ENCODE peak calls at places on chromosomes 4 and X, in nine cellular contexts. One of them, this sample, is unnamed.

GRCh38 chr4:143531773-143532491 is 18.4 kb downstream of the SMARCA5 start:
- DNase-seq in HCT116: no peak
- DNase-seq in PC-3: peak; percentile 50
- DNase-seq in GM23338: no peak
- DNase-seq in SK-N-SH: no peak
- DNase-seq in MM.1S: no peak
- DNase-seq in PC-9: no peak
- DNase-seq in Karpas-422: no peak
- DNase-seq in GM23248: no peak
- DNase-seq in this sample: no peak

GRCh38 chr4:8719421-8719820 is 126.9 kb downstream of the CPZ start:
- DNase-seq in HCT116: no peak
- DNase-seq in PC-3: no peak
- DNase-seq in GM23338: no peak
- DNase-seq in SK-N-SH: no peak
- DNase-seq in MM.1S: no peak
- DNase-seq in PC-9: no peak
- DNase-seq in Karpas-422: no peak
- DNase-seq in GM23248: no peak
- DNase-seq in this sample: no peak

GRCh38 chr4:121140712-121141111 is 23.4 kb downstream of the TNIP3 start:
- DNase-seq in HCT116: no peak
- DNase-seq in PC-3: no peak
- DNase-seq in GM23338: no peak
- DNase-seq in SK-N-SH: no peak
- DNase-seq in MM.1S: no peak
- DNase-seq in PC-9: no peak
- DNase-seq in Karpas-422: no peak
- DNase-seq in GM23248: peak; percentile 94
- DNase-seq in this sample: no peak

GRCh38 chrX:24498181-24498580 is 33.1 kb downstream of the PDK3 start:
- DNase-seq in HCT116: no peak
- DNase-seq in PC-3: no peak
- DNase-seq in GM23338: peak; percentile 10
- DNase-seq in SK-N-SH: no peak
- DNase-seq in MM.1S: peak; percentile 57
- DNase-seq in PC-9: no peak
- DNase-seq in Karpas-422: peak; percentile 45
- DNase-seq in GM23248: peak; percentile 2
- DNase-seq in this sample: peak; percentile 26

GRCh38 chrX:151488677-151489076 is 74.8 kb upstream of the PASD1 start:
- DNase-seq in HCT116: peak; percentile 4
- DNase-seq in PC-3: no peak
- DNase-seq in GM23338: peak; percentile 43
- DNase-seq in SK-N-SH: peak; percentile 5
- DNase-seq in MM.1S: no peak
- DNase-seq in PC-9: no peak
- DNase-seq in Karpas-422: peak; percentile 72
- DNase-seq in GM23248: peak; percentile 13
- DNase-seq in this sample: no peak

GRCh38 chr4:184287697-184288255 is 70.1 kb upstream of the ENPP6 start:
- DNase-seq in HCT116: no peak
- DNase-seq in PC-3: peak; percentile 73
- DNase-seq in GM23338: peak; percentile 29
- DNase-seq in SK-N-SH: no peak
- DNase-seq in MM.1S: peak; percentile 75
- DNase-seq in PC-9: peak; percentile 93
- DNase-seq in Karpas-422: peak; percentile 51
- DNase-seq in GM23248: peak; percentile 60
- DNase-seq in this sample: peak; percentile 72

GRCh38 chrX:131783555-131784338 is 239.4 kb upstream of the STK26 start:
- DNase-seq in HCT116: no peak
- DNase-seq in PC-3: peak; percentile 73
- DNase-seq in GM23338: no peak
- DNase-seq in SK-N-SH: no peak
- DNase-seq in MM.1S: peak; percentile 98
- DNase-seq in PC-9: no peak
- DNase-seq in Karpas-422: peak; percentile 95
- DNase-seq in GM23248: no peak
- DNase-seq in this sample: no peak

GRCh38 chr4:70269674-70270073 is 27.3 kb downstream of the CSN3 start:
- DNase-seq in HCT116: peak; percentile 23
- DNase-seq in PC-3: peak; percentile 50
- DNase-seq in GM23338: peak; percentile 57
- DNase-seq in SK-N-SH: peak; percentile 2
- DNase-seq in MM.1S: peak; percentile 37
- DNase-seq in PC-9: no peak
- DNase-seq in Karpas-422: peak; percentile 50
- DNase-seq in GM23248: peak; percentile 4
- DNase-seq in this sample: peak; percentile 9

GRCh38 chrX:85922821-85923220 is 124.5 kb downstream of the CHM start:
- DNase-seq in HCT116: no peak
- DNase-seq in PC-3: peak; percentile 69
- DNase-seq in GM23338: no peak
- DNase-seq in SK-N-SH: no peak
- DNase-seq in MM.1S: no peak
- DNase-seq in PC-9: no peak
- DNase-seq in Karpas-422: no peak
- DNase-seq in GM23248: peak; percentile 76
- DNase-seq in this sample: no peak
- H3K9me2 ChIP-seq in HCT116: no peaks in the 10 kb centered on the region
- H3K9me2 ChIP-seq in PC-3: no peaks in the 10 kb centered on the region
- H3K9me2 ChIP-seq in GM23338: no peaks in the 10 kb centered on the region
- H3K9me2 ChIP-seq in SK-N-SH: no peaks in the 10 kb centered on the region
- H3K9me2 ChIP-seq in MM.1S: no peaks in the 10 kb centered on the region
- H3K9me2 ChIP-seq in PC-9: no peaks in the 10 kb centered on the region
- H3K9me2 ChIP-seq in Karpas-422: no peaks in the 10 kb centered on the region
- H3K9me2 ChIP-seq in GM23248: no peaks in the 10 kb centered on the region
- H3K9me2 ChIP-seq in this sample: no peaks in the 10 kb centered on the region

GRCh38 chrX:17023670-17024069 is 77.2 kb downstream of the REPS2 start:
- DNase-seq in HCT116: no peak
- DNase-seq in PC-3: no peak
- DNase-seq in GM23338: no peak
- DNase-seq in SK-N-SH: no peak
- DNase-seq in MM.1S: no peak
- DNase-seq in PC-9: no peak
- DNase-seq in Karpas-422: no peak
- DNase-seq in GM23248: no peak
- DNase-seq in this sample: no peak

GRCh38 chrX:17020371-17020770 is 73.9 kb downstream of the REPS2 start:
- DNase-seq in HCT116: no peak
- DNase-seq in PC-3: no peak
- DNase-seq in GM23338: no peak
- DNase-seq in SK-N-SH: no peak
- DNase-seq in MM.1S: no peak
- DNase-seq in PC-9: no peak
- DNase-seq in Karpas-422: peak; percentile 9
- DNase-seq in GM23248: no peak
- DNase-seq in this sample: no peak

GRCh38 chrX:17020828-17021821 is 74.7 kb downstream of the REPS2 start:
- DNase-seq in HCT116: no peak
- DNase-seq in PC-3: no peak
- DNase-seq in GM23338: no peak
- DNase-seq in SK-N-SH: no peak
- DNase-seq in MM.1S: no peak
- DNase-seq in PC-9: no peak
- DNase-seq in Karpas-422: no peak
- DNase-seq in GM23248: peak; percentile 24
- DNase-seq in this sample: no peak

GRCh38 chrX:17024896-17025295 is 78.4 kb downstream of the REPS2 start:
- DNase-seq in HCT116: no peak
- DNase-seq in PC-3: no peak
- DNase-seq in GM23338: peak; percentile 47
- DNase-seq in SK-N-SH: peak; percentile 36
- DNase-seq in MM.1S: no peak
- DNase-seq in PC-9: no peak
- DNase-seq in Karpas-422: no peak
- DNase-seq in GM23248: no peak
- DNase-seq in this sample: peak; percentile 28

GRCh38 chrX:17022205-17022604 is 75.7 kb downstream of the REPS2 start:
- DNase-seq in HCT116: no peak
- DNase-seq in PC-3: no peak
- DNase-seq in GM23338: no peak
- DNase-seq in SK-N-SH: no peak
- DNase-seq in MM.1S: no peak
- DNase-seq in PC-9: no peak
- DNase-seq in Karpas-422: no peak
- DNase-seq in GM23248: peak; percentile 54
- DNase-seq in this sample: peak; percentile 14
- H3K27me3 ChIP-seq in HCT116: no peaks in the 10 kb centered on the region
- H3K27me3 ChIP-seq in PC-3: no peaks in the 10 kb centered on the region
- H3K27me3 ChIP-seq in GM23338: no peaks in the 10 kb centered on the region
- H3K27me3 ChIP-seq in SK-N-SH: peaks cover 3% of the 10 kb centered on the region
- H3K27me3 ChIP-seq in MM.1S: no peaks in the 10 kb centered on the region
- H3K27me3 ChIP-seq in PC-9: no peaks in the 10 kb centered on the region
- H3K27me3 ChIP-seq in Karpas-422: no peaks in the 10 kb centered on the region
- H3K27me3 ChIP-seq in GM23248: no peaks in the 10 kb centered on the region
- H3K27me3 ChIP-seq in this sample: no peaks in the 10 kb centered on the region

DNA sequence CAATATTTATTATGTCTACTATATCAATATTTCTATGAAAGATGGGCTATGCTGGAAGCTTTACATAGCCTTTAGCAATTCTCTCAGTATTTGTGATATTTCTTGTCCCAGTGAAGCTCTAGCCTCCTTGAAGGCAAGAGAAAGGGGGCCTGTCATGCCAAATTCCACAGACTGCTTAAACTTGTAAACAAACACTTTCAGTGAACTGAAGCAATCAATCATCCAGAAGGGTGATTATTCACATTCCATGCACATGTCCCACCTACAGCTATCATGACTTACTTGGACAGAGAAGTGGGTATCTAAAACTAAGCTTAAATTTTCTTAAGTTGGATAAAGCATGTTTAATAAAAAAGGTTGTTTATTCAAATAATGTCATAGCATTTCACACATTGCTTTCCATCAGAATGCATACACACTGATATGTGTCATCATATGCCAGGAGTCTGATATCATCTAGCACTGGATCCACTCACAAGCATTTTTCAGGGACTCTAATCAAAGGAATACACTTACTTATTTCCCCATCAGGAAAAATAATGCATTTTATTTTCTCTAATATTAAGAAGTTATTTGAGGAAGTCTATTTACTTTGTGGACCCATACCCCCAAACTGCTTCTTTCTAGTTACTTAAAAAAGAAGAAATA is 1.2 kb upstream of the FSTL5 start:
- DNase-seq in HCT116: no peak
- DNase-seq in PC-3: peak; percentile 18
- DNase-seq in GM23338: no peak
- DNase-seq in SK-N-SH: no peak
- DNase-seq in MM.1S: no peak
- DNase-seq in PC-9: peak; percentile 37
- DNase-seq in Karpas-422: no peak
- DNase-seq in GM23248: no peak
- DNase-seq in this sample: no peak
- H3K4me2 ChIP-seq in HCT116: peak overlapping the region; percentile 3
- H3K4me2 ChIP-seq in PC-3: peak overlapping the region; percentile 80
- H3K4me2 ChIP-seq in GM23338: peak overlapping the region; percentile 75
- H3K4me2 ChIP-seq in SK-N-SH: peak overlapping the region; percentile 87
- H3K4me2 ChIP-seq in MM.1S: peak overlapping the region; percentile 54
- H3K4me2 ChIP-seq in PC-9: peak overlapping the region; percentile 78
- H3K4me2 ChIP-seq in Karpas-422: no peak overlapping the region
- H3K4me2 ChIP-seq in GM23248: no peak overlapping the region
- H3K4me2 ChIP-seq in this sample: peak overlapping the region; percentile 85

GRCh38 chrX:120316587-120317283 is 5.5 kb upstream of the TMEM255A start:
- DNase-seq in HCT116: peak; percentile 41
- DNase-seq in PC-3: peak; percentile 93
- DNase-seq in GM23338: no peak
- DNase-seq in SK-N-SH: no peak
- DNase-seq in MM.1S: no peak
- DNase-seq in PC-9: peak; percentile 97
- DNase-seq in Karpas-422: no peak
- DNase-seq in GM23248: peak; percentile 52
- DNase-seq in this sample: peak; percentile 21
- H3K9me2 ChIP-seq in HCT116: no peaks in the 10 kb centered on the region
- H3K9me2 ChIP-seq in PC-3: no peaks in the 10 kb centered on the region
- H3K9me2 ChIP-seq in GM23338: no peaks in the 10 kb centered on the region
- H3K9me2 ChIP-seq in SK-N-SH: no peaks in the 10 kb centered on the region
- H3K9me2 ChIP-seq in MM.1S: no peaks in the 10 kb centered on the region
- H3K9me2 ChIP-seq in PC-9: no peaks in the 10 kb centered on the region
- H3K9me2 ChIP-seq in Karpas-422: no peaks in the 10 kb centered on the region
- H3K9me2 ChIP-seq in GM23248: no peaks in the 10 kb centered on the region
- H3K9me2 ChIP-seq in this sample: no peaks in the 10 kb centered on the region

This sample was measured in hepatocyte.